ENCODE peak calls at places on chromosomes 2 and 18, in seven cellular contexts. L is upper lobe of right lung, U is HFFc6, Y is cardiac muscle cell, I is right atrium auricular region, A is endothelial cell, K is brain microvascular endothelial cell. N is an unnamed sample.

GRCh38 chr2:36967236-36967876 is 1.0 kb upstream of the STRN start:
- DNase-seq in L (no peak), Y (peak), A (no peak), I (no peak), U (no peak), K (no peak), N (no peak)

GRCh38 chr2:231614559-231615057 is 21.9 kb downstream of the TEX44 start:
- DNase-seq in I (no peak), U (no peak), Y (no peak), K (no peak), L (peak), A (no peak), N (no peak)

GRCh38 chr18:75681538-75682115 is 254.1 kb upstream of the SMIM21 start:
- DNase-seq in I (no peak), A (no peak), K (no peak), U (no peak), Y (no peak), L (no peak), N (no peak)

GRCh38 chr2:212538156-212539144 is at the start of gene ERBB4:
- DNase-seq in A (peak), U (no peak), Y (peak), I (no peak), K (no peak), L (peak), N (peak)

GRCh38 chr2:121257476-121257831 is 27.5 kb downstream of the TFCP2L1 start:
- DNase-seq in U (no peak), K (no peak), A (no peak), I (no peak), Y (no peak), L (no peak), N (no peak)

GRCh38 chr2:98086491-98087446 is at the start of gene VWA3B:
- DNase-seq in A (peak), U (no peak), K (peak), L (peak), Y (peak), I (no peak), N (peak)

GRCh38 chr2:3479430-3480320 is 39.7 kb downstream of the ADI1 start:
- DNase-seq in K (no peak), Y (no peak), I (no peak), U (no peak), L (no peak), A (no peak), N (no peak)

GRCh38 chr2:57497489-57498096 is 549.0 kb upstream of the VRK2 start:
- DNase-seq in Y (peak), U (peak), A (peak), L (no peak), I (no peak), K (peak), N (peak)

GRCh38 chr2:33015421-33016142 is 68.8 kb downstream of the LTBP1 start:
- DNase-seq in Y (peak), K (peak), I (no peak), L (no peak), U (peak), A (no peak), N (no peak)

GRCh38 chr2:203340791-203341487 is 12.7 kb downstream of the ABI2 start:
- DNase-seq in U (peak), Y (peak), A (no peak), L (no peak), K (peak), I (no peak), N (no peak)

GRCh38 chr2:120774557-120775160 is 39.0 kb downstream of the GLI2 start:
- DNase-seq in I (no peak), L (no peak), K (no peak), Y (no peak), A (no peak), U (peak), N (no peak)

GRCh38 chr2:120963997-120964396 is 228.3 kb downstream of the GLI2 start:
- DNase-seq in K (no peak), L (no peak), I (no peak), U (no peak), A (no peak), Y (no peak), N (no peak)

GRCh38 chr2:232438951-232439757 is 16.8 kb upstream of the ALPI start:
- DNase-seq in I (no peak), K (no peak), Y (peak), A (peak), L (peak), U (no peak), N (peak)

GRCh38 chr18:32735781-32736180 is 37.0 kb downstream of the KLHL14 start:
- DNase-seq in Y (no peak), L (no peak), A (no peak), I (no peak), U (no peak), K (peak), N (no peak)

GRCh38 chr18:55405655-55406373 is 182.2 kb downstream of the TCF4 start:
- DNase-seq in Y (peak), A (no peak), L (peak), K (peak), U (peak), I (peak), N (peak)

GRCh38 chr2:232117413-232117812 is 155.9 kb downstream of the DIS3L2 start:
- DNase-seq in U (no peak), A (no peak), Y (no peak), K (no peak), I (no peak), L (no peak), N (no peak)

GRCh38 chr18:75896865-75897264 is 469.4 kb upstream of the SMIM21 start:
- DNase-seq in I (no peak), U (no peak), A (peak), Y (peak), L (no peak), K (no peak), N (peak)

GRCh38 chr2:141063410-141063809 is 1067.4 kb downstream of the LRP1B start:
- DNase-seq in I (no peak), L (no peak), U (no peak), K (no peak), Y (no peak), A (no peak), N (no peak)

GRCh38 chr18:71115261-71115660 is 826.4 kb downstream of the SOCS6 start:
- DNase-seq in Y (no peak), I (no peak), L (no peak), K (no peak), A (no peak), U (no peak), N (no peak)

GRCh38 chr2:17672583-17673317 is 80.9 kb downstream of the SMC6 start:
- DNase-seq in L (no peak), U (peak), K (peak), I (no peak), A (no peak), Y (no peak), N (no peak)

GRCh38 chr2:125979886-125980285 is 676.1 kb upstream of the GYPC start:
- DNase-seq in K (no peak), Y (no peak), I (no peak), L (no peak), U (no peak), A (no peak), N (no peak)

GRCh38 chr18:37260367-37261093 is 305.1 kb downstream of the CELF4 start:
- DNase-seq in Y (no peak), K (no peak), U (no peak), A (no peak), I (no peak), L (no peak), N (no peak)

DNA sequence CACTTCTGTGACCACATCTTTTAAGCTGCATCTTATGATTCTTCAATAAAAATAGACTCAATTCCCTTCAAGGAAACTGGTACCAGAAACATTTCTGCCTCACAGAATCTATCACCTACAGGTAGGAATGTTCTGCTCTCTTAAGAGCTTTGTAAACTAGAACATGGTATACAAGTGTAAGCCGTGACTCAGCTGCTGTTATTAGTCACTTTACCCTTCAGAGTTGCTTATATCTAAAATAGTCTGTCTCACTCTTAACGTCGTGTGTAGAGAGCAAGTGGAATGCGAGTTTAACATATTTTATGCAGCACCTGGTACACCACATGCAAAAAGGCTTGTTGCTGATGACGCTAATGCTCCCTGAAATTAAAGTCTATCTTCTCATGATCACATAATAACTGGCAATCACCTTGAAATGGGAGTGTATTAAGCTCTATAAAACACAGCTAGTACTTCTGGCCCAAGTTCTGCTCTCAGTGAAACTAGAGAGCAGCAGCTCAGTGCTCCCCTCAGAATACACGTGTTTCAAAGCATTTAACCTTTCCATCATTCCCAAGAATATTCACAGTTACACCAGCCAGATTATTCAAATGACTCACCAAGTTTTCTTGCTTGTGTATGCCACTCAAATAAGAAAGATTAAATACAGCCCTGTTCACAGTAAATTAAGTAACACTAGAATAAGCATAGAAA is 420.0 kb downstream of the ZEB2 start:
- DNase-seq in K (peak), A (no peak), Y (peak), L (no peak), U (peak), I (no peak), N (no peak)
- TF ChIP-seq CTCF in K (peak), A (no peak), Y (no peak), L (no peak), U (peak), I (no peak), N (no peak)

GRCh38 chr2:132941296-132942020 is 271.5 kb upstream of the LYPD1 start:
- DNase-seq in U (no peak), L (no peak), Y (no peak), I (no peak), A (no peak), K (no peak), N (no peak)

GRCh38 chr2:132936791-132937190 is 266.8 kb upstream of the LYPD1 start:
- DNase-seq in A (no peak), I (no peak), Y (no peak), L (no peak), K (no peak), U (no peak), N (no peak)

GRCh38 chr2:132936261-132936660 is 266.3 kb upstream of the LYPD1 start:
- DNase-seq in Y (no peak), K (peak), L (no peak), I (no peak), A (no peak), U (no peak), N (no peak)

DNA sequence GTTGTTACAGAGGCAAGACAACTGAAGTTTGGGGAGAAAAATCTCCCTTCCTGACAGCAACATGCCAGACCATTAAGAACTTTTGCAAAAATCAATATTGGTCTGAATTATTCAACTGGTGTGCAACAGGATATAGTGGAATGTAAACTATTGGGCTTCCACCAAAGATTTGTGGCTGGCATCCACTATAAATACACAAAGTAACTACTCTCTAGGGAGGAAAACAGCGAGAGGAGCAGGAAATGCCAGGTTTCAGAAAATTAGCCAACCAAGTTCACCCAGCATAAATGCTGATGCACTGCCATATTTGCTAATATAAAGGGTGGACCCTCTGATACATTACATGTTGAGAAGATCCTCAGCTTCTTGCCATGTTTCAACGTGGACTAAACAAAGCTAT is 267.6 kb upstream of the LYPD1 start:
- DNase-seq in U (no peak), I (no peak), Y (no peak), L (no peak), K (peak), A (no peak), N (no peak)
- TF ChIP-seq CTCF in U (no peak), I (no peak), Y (no peak), L (no peak), K (no peak), A (no peak), N (no peak)

DNA sequence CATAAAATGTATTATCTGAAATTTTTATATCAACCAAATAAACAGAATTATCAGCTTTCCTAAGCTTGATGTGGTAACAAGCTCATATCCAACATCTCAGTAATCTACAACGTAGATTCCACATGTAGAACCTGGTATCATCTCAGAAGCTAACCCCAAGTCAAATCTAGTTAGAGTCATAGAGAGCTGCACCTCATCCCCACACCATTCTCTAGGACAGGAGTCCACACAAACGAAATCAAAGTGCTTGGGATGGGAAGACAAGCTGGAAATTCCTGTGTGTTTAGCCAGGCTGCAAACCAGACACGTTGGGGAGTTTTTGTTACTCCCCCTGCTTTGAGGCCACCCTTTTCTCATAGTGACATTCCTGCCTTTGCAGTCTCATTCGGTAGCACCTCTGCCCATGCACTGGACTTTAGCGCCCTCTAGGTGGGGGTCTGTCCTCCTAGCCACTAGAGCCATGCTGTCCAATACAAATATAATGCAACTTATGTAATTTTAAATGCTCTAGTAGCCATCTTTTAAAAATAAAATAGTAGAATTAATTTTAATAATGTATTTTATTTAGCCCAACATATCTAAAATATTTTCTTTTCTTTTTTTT is 28.1 kb upstream of the SATB2 start:
- DNase-seq in U (peak), A (peak), Y (peak), L (no peak), K (peak), I (no peak), N (peak)
- TF ChIP-seq CTCF in U (peak), A (peak), Y (peak), L (peak), K (peak), I (peak), N (peak)

GRCh38 chr2:199850250-199850717 is 708 bp downstream of the FTCDNL1 start:
- DNase-seq in U (no peak), I (no peak), K (no peak), L (no peak), A (no peak), Y (no peak), N (no peak)

GRCh38 chr2:199851499-199851816 is 466 bp upstream of the FTCDNL1 start:
- DNase-seq in Y (no peak), L (peak), U (no peak), I (no peak), A (no peak), K (no peak), N (no peak)

GRCh38 chr2:199851886-199852285 is 894 bp upstream of the FTCDNL1 start:
- DNase-seq in K (no peak), A (no peak), L (no peak), Y (no peak), I (no peak), U (no peak), N (no peak)

GRCh38 chr2:199848323-199848722 is 2.7 kb downstream of the FTCDNL1 start:
- DNase-seq in U (no peak), I (no peak), Y (no peak), K (no peak), A (no peak), L (no peak), N (no peak)

DNA sequence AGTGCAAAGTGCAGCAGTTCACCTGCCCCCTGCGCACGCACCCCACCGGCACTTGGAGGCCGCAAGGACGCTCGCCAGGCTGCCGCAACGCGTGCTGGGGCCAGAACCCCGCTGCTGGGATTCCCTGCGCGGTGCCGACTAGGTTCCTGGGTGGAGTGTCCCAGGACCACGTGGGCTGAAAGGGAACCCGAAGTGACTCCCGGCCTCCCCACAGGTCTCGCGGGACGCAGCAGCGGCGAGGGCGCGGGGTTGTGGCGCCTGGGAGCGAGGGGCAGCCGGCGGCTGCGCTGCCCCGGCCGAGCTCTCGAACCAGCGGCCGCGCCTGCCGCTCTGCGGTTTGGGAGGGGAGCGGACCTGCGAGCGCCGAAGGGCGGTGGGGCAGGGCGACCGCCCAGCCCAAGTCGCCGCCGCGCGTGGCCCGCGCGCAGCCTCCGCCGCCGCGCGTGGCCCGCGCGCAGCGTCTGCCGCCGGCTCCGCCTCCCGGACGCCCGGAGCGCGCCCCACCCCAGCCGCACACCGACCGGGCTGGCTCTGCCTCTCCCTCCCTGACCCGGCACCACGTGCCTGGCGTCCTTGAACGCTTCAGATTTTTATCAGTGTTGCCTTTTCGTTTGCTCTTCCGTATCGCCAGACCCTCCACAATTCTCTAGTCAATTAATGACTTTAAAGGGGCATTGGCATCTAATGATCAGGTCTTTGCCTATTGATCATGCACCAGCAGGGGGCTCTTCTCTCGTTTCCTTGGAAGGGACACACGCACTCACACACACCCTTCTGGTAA is at the start of gene FTCDNL1:
- DNase-seq in I (no peak), Y (peak), U (peak), L (peak), A (peak), K (peak), N (peak)
- TF ChIP-seq CTCF in I (peak), Y (peak), U (peak), L (peak), A (peak), K (peak), N (peak)

GRCh38 chr2:43226955-43227829 is 786 bp upstream of the ZFP36L2 start:
- DNase-seq in L (peak), U (peak), K (peak), A (peak), Y (peak), I (peak), N (peak)
- TF ChIP-seq CTCF in L (peak), U (peak), K (no peak), A (peak), Y (no peak), I (peak), N (no peak)

GRCh38 chr18:40413160-40413559 is 1541.9 kb upstream of the PIK3C3 start:
- DNase-seq in I (no peak), K (peak), L (no peak), A (peak), Y (peak), U (no peak), N (peak)
- TF ChIP-seq CTCF in I (no peak), K (peak), L (peak), A (no peak), Y (peak), U (no peak), N (peak)

DNA sequence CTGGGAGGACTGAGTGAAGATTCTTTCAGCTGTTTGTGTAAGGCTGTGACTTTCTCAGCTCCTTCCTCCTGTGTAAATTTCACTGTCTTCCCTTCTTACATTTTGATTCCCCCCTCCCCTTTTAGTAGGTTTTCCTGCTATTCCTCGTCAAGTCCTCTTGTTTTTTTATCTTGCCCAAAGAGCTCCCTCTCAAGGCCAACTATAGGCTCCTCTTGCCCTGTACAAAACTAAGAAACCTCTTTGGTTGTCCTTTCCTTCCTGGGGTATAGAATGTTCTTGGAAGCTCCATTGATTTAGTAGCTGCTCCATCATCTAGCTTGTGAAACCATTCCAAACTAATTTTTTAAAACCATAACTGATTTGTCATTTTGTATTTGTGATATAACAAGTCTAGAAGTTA is 7.3 kb downstream of the CCDC121 start:
- DNase-seq in U (no peak), Y (no peak), L (no peak), A (no peak), I (no peak), K (no peak), N (no peak)
- TF ChIP-seq CTCF in U (peak), Y (no peak), L (no peak), A (no peak), I (no peak), K (peak), N (no peak)